ENCODE peak calls at places on chromosome 17, in eight cellular contexts. H, X, C, W, J, F, Y and Z are unnamed samples.
A peak's percentile ranks its signal among the peaks of the same experiment; 100 is the strongest.

GRCh38 chr17:73158133-73158532 is 6.7 kb upstream of the SSTR2 start:
- DNase-seq in H (no peak), X (no peak), C (no peak), W (no peak), J (no peak), F (no peak), Y (no peak), Z (no peak)

GRCh38 chr17:48553190-48553547 is 8.3 kb upstream of the HOXB2 start:
- DNase-seq in H (no peak), X (no peak), C (no peak), W (no peak), J (no peak), F (no peak), Y (no peak), Z (no peak)

GRCh38 chr17:75891605-75892555 is 4.9 kb downstream of the TRIM65 start:
- DNase-seq in H (no peak), X (no peak), C (no peak), W (peak; percentile 71), J (no peak), F (no peak), Y (no peak), Z (peak; percentile 46)

GRCh38 chr17:55458977-55459376 is 37.3 kb upstream of the MMD start:
- DNase-seq in H (no peak), X (no peak), C (no peak), W (no peak), J (no peak), F (peak; percentile 74), Y (no peak), Z (no peak)

GRCh38 chr17:42775534-42776098 is 2.4 kb downstream of the VPS25 start:
- DNase-seq in H (no peak), X (no peak), C (peak; percentile 93), W (peak; percentile 8), J (no peak), F (peak; percentile 27), Y (no peak), Z (no peak)

GRCh38 chr17:4971826-4972225 is 4.2 kb upstream of the SPAG7 start:
- DNase-seq in H (no peak), X (no peak), C (no peak), W (no peak), J (no peak), F (no peak), Y (no peak), Z (no peak)

GRCh38 chr17:70095455-70095854 is 20.4 kb downstream of the KCNJ16 start:
- DNase-seq in H (no peak), X (no peak), C (no peak), W (no peak), J (no peak), F (no peak), Y (no peak), Z (no peak)

GRCh38 chr17:34624767-34625389 is 45.5 kb downstream of the TMEM132E start:
- DNase-seq in H (no peak), X (no peak), C (peak; percentile 38), W (no peak), J (no peak), F (no peak), Y (no peak), Z (no peak)

GRCh38 chr17:56867948-56868376 is 34.0 kb downstream of the DGKE start:
- DNase-seq in H (no peak), X (no peak), C (no peak), W (no peak), J (no peak), F (no peak), Y (no peak), Z (no peak)

GRCh38 chr17:42617956-42618431 is 8.5 kb downstream of the TUBG1 start:
- DNase-seq in H (no peak), X (no peak), C (peak; percentile 44), W (no peak), J (no peak), F (peak; percentile 14), Y (no peak), Z (no peak)

GRCh38 chr17:74085434-74085833 is 118.0 kb upstream of the RPL38 start:
- DNase-seq in H (no peak), X (no peak), C (peak; percentile 6), W (no peak), J (no peak), F (no peak), Y (no peak), Z (no peak)

GRCh38 chr17:58373923-58374322 is 21.9 kb upstream of the SUPT4H1 start:
- DNase-seq in H (no peak), X (no peak), C (no peak), W (no peak), J (no peak), F (no peak), Y (no peak), Z (no peak)

GRCh38 chr17:50549256-50549941 is 2.4 kb downstream of the SPATA20 start:
- DNase-seq in H (no peak), X (no peak), C (no peak), W (no peak), J (no peak), F (no peak), Y (no peak), Z (no peak)

GRCh38 chr17:72344613-72345012 is 223.8 kb downstream of the SOX9 start:
- DNase-seq in H (no peak), X (no peak), C (no peak), W (no peak), J (no peak), F (no peak), Y (no peak), Z (no peak)

GRCh38 chr17:40529991-40530390 is 28.6 kb upstream of the TNS4 start:
- DNase-seq in H (no peak), X (peak; percentile 3), C (no peak), W (peak; percentile 6), J (no peak), F (peak; percentile 69), Y (no peak), Z (no peak)

GRCh38 chr17:63635787-63636186 is 13.6 kb downstream of the MAP3K3 start:
- DNase-seq in H (no peak), X (no peak), C (no peak), W (no peak), J (no peak), F (no peak), Y (no peak), Z (no peak)

GRCh38 chr17:604719-605118 is 109.9 kb downstream of the VPS53 start:
- DNase-seq in H (no peak), X (no peak), C (no peak), W (no peak), J (no peak), F (no peak), Y (no peak), Z (no peak)

GRCh38 chr17:80279895-80280294 is 19.2 kb downstream of the RNF213 start:
- DNase-seq in H (no peak), X (peak; percentile 80), C (no peak), W (no peak), J (no peak), F (peak; percentile 90), Y (no peak), Z (peak; percentile 90)

GRCh38 chr17:50076591-50077235 is 18.4 kb upstream of the PDK2 start:
- DNase-seq in H (no peak), X (no peak), C (no peak), W (peak; percentile 58), J (no peak), F (no peak), Y (no peak), Z (no peak)

GRCh38 chr17:21400816-21401593 is 24.8 kb downstream of the KCNJ12 start:
- DNase-seq in H (no peak), X (no peak), C (no peak), W (no peak), J (no peak), F (no peak), Y (no peak), Z (no peak)

GRCh38 chr17:50396261-50397110 is 837 bp downstream of the LRRC59 start:
- DNase-seq in H (no peak), X (peak; percentile 44), C (peak; percentile 53), W (no peak), J (no peak), F (peak; percentile 78), Y (no peak), Z (peak; percentile 62)

GRCh38 chr17:14303343-14304221 is 2.7 kb downstream of the HS3ST3B1 start:
- DNase-seq in H (no peak), X (no peak), C (no peak), W (peak; percentile 81), J (no peak), F (no peak), Y (peak; percentile 26), Z (peak; percentile 59)

GRCh38 chr17:42077770-42078169 is 20.5 kb downstream of the ZNF385C start:
- DNase-seq in H (no peak), X (no peak), C (no peak), W (no peak), J (no peak), F (no peak), Y (no peak), Z (no peak)

GRCh38 chr17:4019400-4019799 is 55.2 kb upstream of the ATP2A3 start:
- DNase-seq in H (no peak), X (no peak), C (no peak), W (no peak), J (no peak), F (no peak), Y (no peak), Z (no peak)

GRCh38 chr17:79033741-79034501 is 10.0 kb downstream of the C1QTNF1 start:
- DNase-seq in H (no peak), X (no peak), C (no peak), W (peak; percentile 55), J (no peak), F (no peak), Y (no peak), Z (no peak)

GRCh38 chr17:6703751-6704150 is 9.4 kb downstream of the SLC13A5 start:
- DNase-seq in H (no peak), X (no peak), C (no peak), W (no peak), J (no peak), F (no peak), Y (no peak), Z (no peak)

GRCh38 chr17:79417589-79417988 is 193.3 kb downstream of the RBFOX3 start:
- DNase-seq in H (no peak), X (no peak), C (no peak), W (no peak), J (no peak), F (no peak), Y (no peak), Z (no peak)

GRCh38 chr17:350706-351435 is 1.7 kb downstream of the RPH3AL start:
- DNase-seq in H (no peak), X (peak; percentile 89), C (no peak), W (peak; percentile 84), J (no peak), F (peak; percentile 85), Y (no peak), Z (peak; percentile 89)

GRCh38 chr17:4232168-4232813 is 31.5 kb downstream of the ANKFY1 start:
- DNase-seq in H (no peak), X (no peak), C (no peak), W (no peak), J (no peak), F (peak; percentile 47), Y (no peak), Z (no peak)

GRCh38 chr17:31926100-31926729 is 10.6 kb upstream of the SUZ12 start:
- DNase-seq in H (no peak), X (no peak), C (no peak), W (no peak), J (no peak), F (no peak), Y (no peak), Z (no peak)

GRCh38 chr17:50264263-50265113 is 9.8 kb upstream of the TMEM92 start:
- DNase-seq in H (no peak), X (no peak), C (no peak), W (peak; percentile 65), J (no peak), F (no peak), Y (no peak), Z (peak; percentile 60)